ENCODE peak calls at places on chromosomes 6 and 20, in six cellular contexts. X is Panc1, D is stomach, F is HCT116, G is GM23338, H is SK-N-SH. T is an unnamed sample.

GRCh38 chr6:129370268-129370916 is 339.6 kb downstream of the ARHGAP18 start:
- DNase-seq in H (peak), F (peak), D (peak), G (peak), X (peak), T (no peak)

GRCh38 chr20:19181552-19181951 is 30.9 kb upstream of the SLC24A3 start:
- DNase-seq in H (no peak), G (no peak), X (no peak), F (no peak), D (no peak), T (no peak)

GRCh38 chr6:118645395-118645794 is 6.0 kb downstream of the CEP85L start:
- DNase-seq in F (no peak), X (no peak), D (no peak), H (no peak), G (no peak), T (no peak)

GRCh38 chr6:3287976-3288707 is 29.4 kb downstream of the PSMG4 start:
- DNase-seq in D (no peak), F (no peak), X (no peak), H (no peak), G (no peak), T (no peak)

GRCh38 chr20:63705232-63706026 is 2.3 kb downstream of the ARFRP1 start:
- DNase-seq in X (no peak), F (no peak), H (no peak), G (no peak), D (no peak), T (no peak)

GRCh38 chr6:31092769-31093505 is 19.4 kb downstream of the C6orf15 start:
- DNase-seq in G (no peak), X (no peak), D (no peak), F (no peak), H (no peak), T (no peak)

GRCh38 chr6:18047406-18047805 is 60.0 kb upstream of the KIF13A start:
- DNase-seq in X (no peak), G (no peak), D (no peak), F (no peak), H (no peak), T (no peak)

GRCh38 chr6:5950448-5950847 is 56.3 kb downstream of the NRN1 start:
- DNase-seq in G (peak), D (no peak), F (no peak), X (no peak), H (peak), T (no peak)

GRCh38 chr20:47577271-47577670 is 75.6 kb downstream of the NCOA3 start:
- DNase-seq in X (no peak), G (no peak), D (no peak), H (no peak), F (no peak), T (no peak)

GRCh38 chr20:47576516-47577033 is 74.9 kb downstream of the NCOA3 start:
- DNase-seq in F (peak), G (peak), X (no peak), D (peak), H (peak), T (no peak)

GRCh38 chr20:47573586-47573985 is 71.9 kb downstream of the NCOA3 start:
- DNase-seq in H (no peak), X (no peak), D (no peak), G (peak), F (no peak), T (no peak)

GRCh38 chr20:47572105-47572729 is 70.5 kb downstream of the NCOA3 start:
- DNase-seq in F (no peak), G (no peak), H (no peak), D (no peak), X (no peak), T (no peak)

GRCh38 chr20:47574616-47575401 is 73.1 kb downstream of the NCOA3 start:
- DNase-seq in H (peak), D (no peak), G (peak), X (no peak), F (no peak), T (no peak)
- TF ChIP-seq POLR2AphosphoS5 in H (no peak), D (no peak), G (no peak), X (no peak), F (no peak), T (no peak)

DNA sequence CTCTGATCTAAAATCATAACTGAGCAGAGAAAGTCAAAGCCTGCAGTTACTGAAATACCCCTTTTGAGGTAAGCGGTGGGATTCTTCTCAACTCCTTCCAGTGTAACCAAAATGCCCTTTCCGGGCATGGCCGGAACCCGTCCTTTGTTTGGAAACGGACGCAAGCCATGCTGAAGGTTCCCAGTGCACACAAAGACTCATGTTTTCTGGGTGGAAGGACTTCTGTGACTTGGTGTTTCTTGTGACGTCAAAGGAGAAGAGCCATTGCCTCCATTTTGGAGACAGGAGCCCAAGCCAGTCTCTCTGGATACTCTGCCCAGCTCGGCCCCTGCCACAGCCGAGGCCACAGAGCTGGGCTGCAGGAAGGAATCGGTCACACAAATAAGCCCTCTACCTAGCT is 182.9 kb downstream of the TBXT start:
- DNase-seq in H (no peak), F (no peak), X (no peak), G (no peak), D (no peak), T (no peak)
- TF ChIP-seq POLR2AphosphoS5 in H (no peak), F (no peak), X (no peak), G (no peak), D (no peak), T (no peak)

GRCh38 chr20:37726321-37726720 is 32.5 kb downstream of the CTNNBL1 start:
- DNase-seq in F (no peak), D (no peak), H (no peak), G (no peak), X (no peak), T (no peak)

GRCh38 chr20:37725165-37725564 is 31.3 kb downstream of the CTNNBL1 start:
- DNase-seq in G (no peak), F (no peak), D (no peak), X (no peak), H (no peak), T (no peak)

GRCh38 chr20:37727247-37727956 is 33.6 kb downstream of the CTNNBL1 start:
- DNase-seq in G (no peak), X (no peak), H (no peak), F (no peak), D (no peak), T (no peak)

GRCh38 chr20:37721751-37722150 is 27.9 kb downstream of the CTNNBL1 start:
- DNase-seq in F (no peak), G (no peak), X (no peak), D (no peak), H (no peak), T (no peak)

GRCh38 chr20:37723668-37724067 is 29.8 kb downstream of the CTNNBL1 start:
- DNase-seq in X (no peak), H (no peak), G (no peak), D (peak), F (no peak), T (no peak)
- TF ChIP-seq POLR2AphosphoS5 in X (no peak), H (no peak), G (no peak), D (peak), F (no peak), T (no peak)

GRCh38 chr6:66858196-66858595 is 1151.2 kb upstream of the EYS start:
- DNase-seq in D (no peak), H (no peak), X (no peak), G (no peak), F (no peak), T (no peak)

GRCh38 chr6:66865771-66866170 is 1158.7 kb upstream of the EYS start:
- DNase-seq in H (no peak), F (no peak), G (no peak), D (no peak), X (no peak), T (no peak)

GRCh38 chr6:66866801-66867200 is 1159.8 kb upstream of the EYS start:
- DNase-seq in G (no peak), D (no peak), H (no peak), F (no peak), X (no peak), T (no peak)

DNA sequence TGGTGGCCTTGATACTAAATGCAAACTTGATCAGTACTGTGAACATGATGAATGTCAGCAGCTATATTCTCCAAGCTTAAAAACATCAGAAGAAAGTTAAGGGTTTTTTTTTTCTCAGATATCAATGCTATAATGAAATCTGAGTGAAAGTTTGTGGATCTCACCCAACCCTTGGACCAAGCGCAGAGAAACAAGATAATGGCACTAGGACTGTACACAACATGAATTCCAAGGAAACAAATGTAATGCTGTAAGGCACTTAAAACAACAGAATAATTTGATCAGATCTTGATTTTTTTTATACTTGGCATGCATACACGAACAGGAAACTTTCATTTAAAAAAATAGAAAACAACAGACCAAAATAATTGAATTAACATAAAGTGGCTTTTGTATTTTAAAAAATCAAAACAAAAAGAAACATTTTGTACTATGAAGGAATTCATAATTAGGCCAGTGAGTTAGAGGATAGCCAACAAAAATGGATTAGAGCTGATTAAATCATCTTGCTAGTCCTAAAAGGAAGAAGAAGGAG is 1154.0 kb upstream of the EYS start:
- DNase-seq in X (no peak), H (no peak), F (no peak), G (no peak), D (no peak), T (no peak)
- TF ChIP-seq POLR2AphosphoS5 in X (no peak), H (no peak), F (no peak), G (no peak), D (no peak), T (no peak)

DNA sequence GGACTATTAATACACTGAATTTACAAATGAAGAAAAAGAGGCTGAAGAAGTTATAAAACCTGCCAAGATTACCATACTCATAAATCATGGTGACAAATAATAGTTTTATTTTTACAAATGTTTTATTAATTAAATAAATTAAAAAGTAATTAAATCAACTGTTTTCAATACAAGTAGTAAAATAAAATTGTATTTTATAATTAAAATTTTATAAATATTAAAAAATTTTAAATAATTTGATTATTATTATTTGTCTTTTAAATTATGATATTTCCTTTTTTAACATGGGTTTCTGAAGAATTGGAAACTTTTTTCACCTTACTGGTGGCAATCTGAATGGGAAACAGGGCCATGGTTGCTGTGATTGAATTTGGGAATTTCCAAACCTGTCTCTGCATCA is 177.3 kb upstream of the TSHZ2 start:
- DNase-seq in X (no peak), F (no peak), D (no peak), G (no peak), H (no peak), T (no peak)
- TF ChIP-seq POLR2AphosphoS5 in X (no peak), F (no peak), D (no peak), G (no peak), H (no peak), T (no peak)